ENCODE peak calls at places on chromosomes 7 and 10, in six cellular contexts. E, Y, G, Z, A and L are unnamed samples.

GRCh38 chr7:151035024-151035717 is 6.9 kb downstream of the ABCB8 start:
- ATAC-seq in Z (peak), A (no peak), Y (peak), E (no peak), G (no peak), L (no peak)

GRCh38 chr7:31890751-31891150 is 179.5 kb downstream of the PDE1C start:
- ATAC-seq in Y (no peak), A (no peak), E (no peak), G (no peak), Z (peak), L (no peak)

GRCh38 chr7:8389898-8390642 is 43.3 kb upstream of the NXPH1 start:
- ATAC-seq in Z (no peak), A (no peak), E (no peak), Y (peak), G (no peak), L (peak)

GRCh38 chr7:37329940-37330339 is 118.7 kb downstream of the ELMO1 start:
- ATAC-seq in G (no peak), Z (no peak), A (no peak), E (no peak), Y (no peak), L (no peak)

GRCh38 chr7:157307534-157307838 is 29.3 kb upstream of the DNAJB6 start:
- ATAC-seq in E (no peak), Y (no peak), A (no peak), G (no peak), Z (no peak), L (no peak)

GRCh38 chr7:77254915-77255314 is 55.3 kb upstream of the FGL2 start:
- ATAC-seq in E (no peak), G (no peak), A (no peak), Y (no peak), Z (no peak), L (no peak)

GRCh38 chr7:98840096-98840495 is 29.7 kb downstream of the TMEM130 start:
- ATAC-seq in Y (no peak), G (no peak), Z (no peak), A (no peak), E (no peak), L (no peak)

GRCh38 chr10:80579849-80580645 is 42.3 kb downstream of the SH2D4B start:
- ATAC-seq in E (no peak), G (no peak), Y (no peak), A (no peak), Z (no peak), L (no peak)

GRCh38 chr10:78852856-78853255 is 215.9 kb upstream of the ZMIZ1 start:
- ATAC-seq in Z (no peak), G (peak), E (no peak), A (peak), Y (no peak), L (no peak)

GRCh38 chr10:18601321-18601720 is 50.1 kb downstream of the NSUN6 start:
- ATAC-seq in A (no peak), Y (no peak), Z (no peak), E (no peak), G (no peak), L (no peak)

GRCh38 chr10:132688580-132689420 is 97.1 kb downstream of the NKX6-2 start:
- ATAC-seq in A (no peak), Z (no peak), Y (no peak), E (no peak), G (no peak), L (no peak)

GRCh38 chr7:55423891-55424290 is 58.8 kb downstream of the LANCL2 start:
- ATAC-seq in Y (no peak), Z (no peak), G (no peak), E (no peak), A (peak), L (no peak)

GRCh38 chr10:88379575-88379974 is 203.5 kb downstream of the RNLS start:
- ATAC-seq in E (no peak), Y (no peak), G (peak), A (peak), Z (no peak), L (no peak)

GRCh38 chr7:99096124-99096887 is 47.6 kb downstream of the SMURF1 start:
- ATAC-seq in A (peak), Y (peak), Z (no peak), E (no peak), G (peak), L (peak)

GRCh38 chr7:73988197-73988596 is 39.8 kb upstream of the ELN start:
- ATAC-seq in E (no peak), A (no peak), G (no peak), Z (peak), Y (peak), L (no peak)

GRCh38 chr10:3226960-3227724 is 54.6 kb upstream of the PITRM1 start:
- ATAC-seq in G (peak), Y (no peak), A (no peak), Z (no peak), E (no peak), L (peak)

GRCh38 chr10:124708922-124709520 is 35.2 kb downstream of the FAM53B start:
- ATAC-seq in Y (no peak), Z (no peak), A (no peak), E (no peak), G (no peak), L (no peak)

GRCh38 chr7:140267381-140268226 is 90.8 kb upstream of the KDM7A start:
- ATAC-seq in Z (no peak), Y (no peak), G (no peak), E (no peak), A (no peak), L (no peak)

GRCh38 chr10:62112325-62112724 is 156.3 kb downstream of the RTKN2 start:
- ATAC-seq in A (no peak), E (no peak), Y (no peak), Z (no peak), G (no peak), L (no peak)

GRCh38 chr10:118843647-118844265 is 89.0 kb upstream of the CACUL1 start:
- ATAC-seq in Z (no peak), Y (peak), G (no peak), E (no peak), A (no peak), L (no peak)

GRCh38 chr10:50501478-50501877 is 122.3 kb downstream of the SGMS1 start:
- ATAC-seq in G (no peak), Z (no peak), Y (no peak), E (no peak), A (no peak), L (no peak)

GRCh38 chr7:87021285-87021684 is 38.2 kb downstream of the ELAPOR2 start:
- ATAC-seq in Z (no peak), E (no peak), G (no peak), A (no peak), Y (no peak), L (no peak)

GRCh38 chr7:36802459-36802858 is 78.2 kb upstream of the AOAH start:
- ATAC-seq in Z (no peak), Y (no peak), G (no peak), A (no peak), E (no peak), L (no peak)

GRCh38 chr10:7507887-7508726 is 97.3 kb upstream of the SFMBT2 start:
- ATAC-seq in A (no peak), Y (no peak), G (peak), E (peak), Z (no peak), L (no peak)

GRCh38 chr10:24518981-24519597 is 204.6 kb downstream of the ARHGAP21 start:
- ATAC-seq in Y (peak), A (peak), Z (peak), G (no peak), E (no peak), L (peak)

GRCh38 chr7:50849991-50850390 is 67.3 kb upstream of the GRB10 start:
- ATAC-seq in G (no peak), E (no peak), Y (no peak), Z (no peak), A (no peak), L (no peak)

GRCh38 chr10:34740321-34740720 is 74.8 kb downstream of the PARD3 start:
- ATAC-seq in E (no peak), Y (no peak), G (no peak), A (no peak), Z (no peak), L (no peak)

GRCh38 chr7:50164552-50165220 is 71.6 kb upstream of the ZPBP start:
- ATAC-seq in Y (no peak), A (no peak), E (peak), Z (no peak), G (peak), L (no peak)

GRCh38 chr10:128914681-128915080 is 552.4 kb upstream of the MGMT start:
- ATAC-seq in Z (no peak), Y (peak), G (no peak), A (no peak), E (no peak), L (peak)

GRCh38 chr7:55493416-55493815 is 78.9 kb downstream of the VOPP1 start:
- ATAC-seq in Y (no peak), E (no peak), A (no peak), Z (no peak), G (no peak), L (no peak)

GRCh38 chr7:150565239-150565638 is 2.0 kb upstream of the GIMAP4 start:
- ATAC-seq in A (no peak), G (no peak), Z (no peak), Y (no peak), E (no peak), L (no peak)

GRCh38 chr7:22333680-22334141 is 23.2 kb downstream of the RAPGEF5 start:
- ATAC-seq in A (no peak), Z (no peak), Y (no peak), E (no peak), G (no peak), L (no peak)

GRCh38 chr7:92043098-92043497 is 91.2 kb downstream of the CYP51A1 start:
- ATAC-seq in G (no peak), E (no peak), A (no peak), Y (peak), Z (no peak), L (no peak)

GRCh38 chr7:5549096-5549896 is 125.7 kb upstream of the TNRC18 start:
- ATAC-seq in Z (no peak), Y (peak), G (peak), E (no peak), A (no peak), L (peak)

GRCh38 chr10:17506390-17506789 is 52.0 kb upstream of the ST8SIA6 start:
- ATAC-seq in E (no peak), A (no peak), Y (no peak), Z (no peak), G (peak), L (no peak)

GRCh38 chr10:131184503-131184902 is 127.0 kb downstream of the TCERG1L start:
- ATAC-seq in G (no peak), E (no peak), A (no peak), Y (no peak), Z (no peak), L (no peak)

GRCh38 chr10:110850099-110850498 is 21.6 kb upstream of the PDCD4 start:
- ATAC-seq in E (peak), Y (no peak), Z (no peak), A (no peak), G (peak), L (no peak)

GRCh38 chr7:72445580-72445979 is 33.4 kb upstream of the CALN1 start:
- ATAC-seq in Z (no peak), A (no peak), G (no peak), Y (no peak), E (no peak), L (no peak)

GRCh38 chr7:151411551-151411950 is 1.7 kb upstream of the WDR86 start:
- ATAC-seq in A (no peak), Y (no peak), Z (no peak), G (no peak), E (no peak), L (no peak)